ENCODE peak calls at places on chromosomes 3 and 15, in five cellular contexts. N, M, O, B and R are unnamed samples.

GRCh38 chr15:55588070-55588817 is at the start of gene PYGO1:
- DNase-seq in N (peak), B (peak), O (peak), M (peak), R (peak)

GRCh38 chr15:63502843-63503738 is 1.3 kb upstream of the USP3 start:
- DNase-seq in B (peak), M (peak), O (peak), N (peak), R (peak)

GRCh38 chr3:10467904-10468610 is 37.3 kb downstream of the ATP2B2 start:
- DNase-seq in O (no peak), B (no peak), N (no peak), M (no peak), R (no peak)

GRCh38 chr3:134494539-134494938 is 8.7 kb downstream of the CEP63 start:
- DNase-seq in N (no peak), M (no peak), O (no peak), B (no peak), R (no peak)

GRCh38 chr3:132222868-132223538 is 94.2 kb upstream of the ACP3 start:
- DNase-seq in O (no peak), N (no peak), M (no peak), B (no peak), R (no peak)

GRCh38 chr3:112327371-112327951 is 5.5 kb upstream of the CD200 start:
- DNase-seq in N (no peak), O (no peak), M (peak), B (no peak), R (no peak)

GRCh38 chr15:90294159-90294558 is 28.7 kb downstream of the NGRN start:
- DNase-seq in B (no peak), O (no peak), M (no peak), N (no peak), R (no peak)

GRCh38 chr3:15645740-15646490 is 44.4 kb downstream of the BTD start:
- DNase-seq in M (no peak), O (no peak), B (no peak), N (no peak), R (peak)

GRCh38 chr3:43606274-43606673 is 15.5 kb downstream of the ANO10 start:
- DNase-seq in M (no peak), B (no peak), O (no peak), N (no peak), R (no peak)

GRCh38 chr3:48435774-48436476 is 4.0 kb downstream of the CCDC51 start:
- DNase-seq in N (peak), M (peak), O (peak), B (peak), R (peak)

GRCh38 chr3:73813291-73813977 is 188.7 kb upstream of the PDZRN3 start:
- DNase-seq in M (no peak), O (no peak), N (no peak), B (no peak), R (no peak)

GRCh38 chr15:87827126-87827525 is 429.4 kb downstream of the NTRK3 start:
- DNase-seq in B (no peak), N (no peak), M (no peak), O (no peak), R (no peak)

GRCh38 chr3:167691366-167691765 is 37.6 kb upstream of the WDR49 start:
- DNase-seq in M (no peak), O (no peak), N (no peak), B (no peak), R (no peak)

GRCh38 chr3:141949394-141949793 is 73.0 kb downstream of the ATP1B3 start:
- DNase-seq in N (no peak), O (no peak), M (no peak), B (no peak), R (no peak)

GRCh38 chr15:20340331-20340811 is 201.2 kb downstream of the GOLGA6L6 start:
- DNase-seq in B (no peak), O (no peak), N (peak), M (no peak), R (peak)

GRCh38 chr15:33852094-33852493 is 116.2 kb upstream of the CHRM5 start:
- DNase-seq in B (no peak), M (no peak), N (no peak), O (no peak), R (no peak)

GRCh38 chr15:64665179-64665578 is 110.2 kb downstream of the RBPMS2 start:
- DNase-seq in M (no peak), O (no peak), B (no peak), N (no peak), R (no peak)

GRCh38 chr3:50237754-50238548 is 1.9 kb downstream of the GNAI2 start:
- DNase-seq in N (peak), B (peak), M (no peak), O (peak), R (peak)

GRCh38 chr3:775178-775885 is 317.5 kb upstream of the CNTN6 start:
- DNase-seq in M (no peak), O (no peak), N (no peak), B (no peak), R (no peak)

GRCh38 chr15:67082007-67082536 is 16.7 kb downstream of the SMAD3 start:
- DNase-seq in M (no peak), B (no peak), O (no peak), N (no peak), R (no peak)

GRCh38 chr3:58041826-58042324 is 33.7 kb downstream of the FLNB start:
- DNase-seq in M (peak), O (no peak), B (no peak), N (no peak), R (no peak)

GRCh38 chr3:151538706-151539403 is 78.0 kb upstream of the IGSF10 start:
- DNase-seq in M (no peak), B (peak), N (no peak), O (peak), R (peak)

GRCh38 chr3:193563999-193564398 is 9.3 kb upstream of the ATP13A4 start:
- DNase-seq in M (peak), B (no peak), O (no peak), N (no peak), R (no peak)

GRCh38 chr3:87247086-87247781 is 20.1 kb downstream of the CHMP2B start:
- DNase-seq in N (no peak), M (peak), B (no peak), O (no peak), R (no peak)

GRCh38 chr15:95770191-95770590 is 560.3 kb upstream of the NR2F2 start:
- DNase-seq in B (no peak), N (no peak), O (no peak), M (no peak), R (no peak)

GRCh38 chr15:53274630-53275029 is 484.5 kb upstream of the ONECUT1 start:
- DNase-seq in O (no peak), B (no peak), N (no peak), M (no peak), R (no peak)

GRCh38 chr3:187836848-187837770 is 91.8 kb upstream of the BCL6 start:
- DNase-seq in M (no peak), O (no peak), B (no peak), N (no peak), R (no peak)

GRCh38 chr3:15805756-15806266 is 8.0 kb upstream of the ANKRD28 start:
- DNase-seq in B (no peak), M (no peak), N (no peak), O (no peak), R (no peak)

GRCh38 chr3:171585029-171585428 is 124.8 kb upstream of the TNIK start:
- DNase-seq in N (no peak), O (no peak), B (no peak), M (no peak), R (no peak)

GRCh38 chr15:74170083-74170844 is 3.2 kb upstream of the ISLR start:
- DNase-seq in B (no peak), O (no peak), N (no peak), M (no peak), R (peak)

GRCh38 chr15:87777054-87777498 is 479.5 kb downstream of the NTRK3 start:
- DNase-seq in O (no peak), M (no peak), B (no peak), N (no peak), R (no peak)

GRCh38 chr3:52710512-52710911 is 4.6 kb downstream of the SPCS1 start:
- DNase-seq in N (no peak), O (no peak), M (no peak), B (no peak), R (no peak)

GRCh38 chr15:79431636-79432344 is at the start of gene MINAR1:
- DNase-seq in O (no peak), B (no peak), M (peak), N (no peak), R (no peak)

GRCh38 chr15:81950841-81951414 is 94.9 kb downstream of the MEX3B start:
- DNase-seq in O (no peak), N (no peak), B (no peak), M (no peak), R (no peak)

GRCh38 chr3:81315051-81315450 is 446.4 kb downstream of the GBE1 start:
- DNase-seq in N (no peak), M (no peak), O (no peak), B (no peak), R (no peak)

GRCh38 chr3:194141415-194142155 is 5.6 kb downstream of the HES1 start:
- DNase-seq in O (peak), M (peak), B (peak), N (peak), R (peak)

GRCh38 chr3:76500746-76501275 is 539.1 kb upstream of the ROBO2 start:
- DNase-seq in B (no peak), M (no peak), O (no peak), N (no peak), R (no peak)

GRCh38 chr15:98548172-98548971 is 100.0 kb upstream of the IGF1R start:
- DNase-seq in N (peak), B (peak), M (peak), O (peak), R (peak)

GRCh38 chr3:12916159-12916558 is 74.8 kb upstream of the RPL32 start:
- DNase-seq in O (no peak), B (peak), N (no peak), M (no peak), R (no peak)